ENCODE peak calls at places on chromosome 12, in four cellular contexts. T is IMR-90, E is H1, H is K562. L is an unnamed sample.

GRCh38 chr12:19093218-19093617 is 36.3 kb upstream of the PLEKHA5 start:
- DNase-seq in E (no peak), T (peak), H (no peak), L (no peak)

GRCh38 chr12:57044856-57045255 is 5.1 kb downstream of the MYO1A start:
- DNase-seq in H (no peak), E (no peak), T (peak), L (no peak)

GRCh38 chr12:67925551-67925950 is 63.7 kb upstream of the IFNG-AS1 start:
- DNase-seq in H (no peak), E (no peak), T (no peak), L (no peak)

GRCh38 chr12:75553398-75553797 is 42.0 kb upstream of the KRR1 start:
- DNase-seq in T (no peak), H (no peak), E (no peak), L (no peak)

GRCh38 chr12:13142747-13143146 is 39.3 kb upstream of the GSG1 start:
- DNase-seq in H (no peak), E (no peak), T (no peak), L (no peak)

GRCh38 chr12:124720019-124720686 is 143.5 kb downstream of the SCARB1 start:
- DNase-seq in H (no peak), T (peak), E (no peak), L (no peak)

GRCh38 chr12:68559984-68560822 is 50.5 kb upstream of the RAP1B start:
- DNase-seq in T (peak), H (no peak), E (no peak), L (no peak)

GRCh38 chr12:49131051-49131972 is at the start of gene TUBA1B:
- DNase-seq in E (peak), H (peak), T (peak), L (peak)

GRCh38 chr12:14545144-14546124 is 22.2 kb downstream of the PLBD1 start:
- DNase-seq in T (no peak), E (no peak), H (no peak), L (no peak)

GRCh38 chr12:121657305-121658008 is 12.0 kb downstream of the MORN3 start:
- DNase-seq in T (no peak), H (no peak), E (no peak), L (no peak)

GRCh38 chr12:120855823-120856589 is 48.2 kb downstream of the SPPL3 start:
- DNase-seq in H (no peak), T (no peak), E (no peak), L (no peak)

GRCh38 chr12:132429932-132430643 is 59.9 kb upstream of the FBRSL1 start:
- DNase-seq in H (peak), T (no peak), E (no peak), L (no peak)

GRCh38 chr12:57085999-57086950 is 2.6 kb upstream of the NAB2 start:
- DNase-seq in E (no peak), H (peak), T (peak), L (no peak)

DNA sequence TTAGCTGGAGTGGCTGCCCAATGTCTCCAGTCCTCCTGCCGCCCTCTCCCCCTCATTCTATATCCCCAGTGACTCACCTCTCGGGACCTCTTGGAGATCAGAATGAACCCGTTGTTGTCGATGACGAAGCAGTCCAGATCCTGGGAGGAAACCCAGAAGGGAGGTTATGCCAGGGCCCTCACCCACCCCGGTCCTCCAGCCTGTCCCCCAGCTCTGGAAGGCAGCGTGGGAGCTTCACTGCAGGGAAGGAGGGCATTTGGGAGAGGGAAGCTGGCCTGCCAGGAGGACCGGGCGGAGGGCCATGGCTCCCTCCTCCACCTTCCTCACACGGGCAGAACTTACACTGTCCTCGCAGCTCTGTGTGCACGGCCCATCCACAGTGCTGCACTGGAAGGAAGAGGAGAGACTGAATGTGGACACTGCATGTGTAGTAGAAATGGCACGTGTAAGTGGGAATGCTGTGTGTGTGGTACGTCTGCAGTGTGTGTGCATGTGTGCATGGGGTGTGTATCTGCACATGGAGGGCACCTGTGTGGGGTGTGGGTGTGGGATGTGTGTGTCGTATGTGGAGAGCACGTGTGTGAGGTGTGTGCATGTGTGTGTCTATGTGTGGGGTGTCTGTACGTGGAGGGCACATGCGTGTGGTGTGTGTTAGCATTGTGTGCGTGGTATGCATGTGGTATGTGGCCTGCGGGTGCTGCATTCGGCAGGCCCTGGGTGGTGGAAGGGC is 10.0 kb upstream of the LRTM2 start:
- DNase-seq in H (peak), E (no peak), T (peak), L (no peak)
- TF ChIP-seq CHD1 in H (no peak), E (no peak), T (no peak), L (no peak)

GRCh38 chr12:3129301-3130052 is 52.3 kb downstream of the TSPAN9 start:
- DNase-seq in T (peak), E (no peak), H (no peak), L (peak)

GRCh38 chr12:3128498-3129293 is 51.5 kb downstream of the TSPAN9 start:
- DNase-seq in H (no peak), E (no peak), T (no peak), L (no peak)

GRCh38 chr12:3127832-3128231 is 50.7 kb downstream of the TSPAN9 start:
- DNase-seq in H (no peak), E (no peak), T (peak), L (no peak)

GRCh38 chr12:3131129-3131528 is 54.0 kb downstream of the TSPAN9 start:
- DNase-seq in T (no peak), H (no peak), E (no peak), L (no peak)

DNA sequence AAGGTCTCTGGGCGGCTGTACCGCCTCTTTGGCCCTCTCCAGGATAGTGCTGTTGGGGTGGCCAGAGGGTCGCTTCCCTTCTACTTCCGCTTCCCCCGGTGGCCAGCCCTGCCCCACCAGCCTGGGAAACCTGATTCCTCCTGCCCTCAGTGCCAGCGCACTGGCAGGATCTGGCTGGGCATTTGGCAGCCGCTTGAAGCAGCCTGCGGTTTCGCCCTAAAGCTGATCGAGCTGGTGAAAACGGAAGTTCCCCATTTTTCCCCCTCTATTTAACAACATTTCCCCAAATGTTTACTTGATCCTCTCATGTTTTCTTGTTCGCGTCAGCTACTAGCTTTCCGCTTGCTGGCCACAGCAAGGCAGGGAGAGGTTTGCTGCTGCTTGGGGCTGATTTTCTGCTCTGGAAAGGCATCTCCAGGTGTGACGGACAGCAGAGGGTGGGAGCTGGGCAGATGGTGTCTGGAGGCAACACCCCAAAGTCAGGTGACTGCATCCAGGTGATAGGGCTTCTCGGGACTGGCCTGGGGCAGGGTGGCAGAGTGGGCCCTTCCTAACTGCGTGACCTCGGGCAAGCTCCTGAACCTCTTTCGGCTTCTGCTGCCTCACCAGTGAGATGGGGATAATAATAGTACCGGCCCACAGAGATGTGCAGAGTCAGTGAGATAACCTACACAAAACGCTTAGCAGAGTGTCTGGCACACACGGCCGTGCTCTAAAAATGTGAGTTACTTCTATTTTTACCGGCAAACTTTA is 53.0 kb downstream of the TSPAN9 start:
- DNase-seq in H (no peak), T (peak), E (no peak), L (no peak)
- TF ChIP-seq CHD1 in H (no peak), T (no peak), E (no peak), L (no peak)

GRCh38 chr12:24835377-24835776 is 113.5 kb downstream of the BCAT1 start:
- DNase-seq in H (no peak), E (no peak), T (no peak), L (no peak)

GRCh38 chr12:24833513-24833912 is 115.4 kb downstream of the BCAT1 start:
- DNase-seq in T (no peak), H (no peak), E (no peak), L (no peak)

GRCh38 chr12:24838531-24838950 is 110.4 kb downstream of the BCAT1 start:
- DNase-seq in E (no peak), H (no peak), T (peak), L (peak)

GRCh38 chr12:24840046-24840800 is 108.7 kb downstream of the BCAT1 start:
- DNase-seq in H (no peak), T (peak), E (no peak), L (no peak)

DNA sequence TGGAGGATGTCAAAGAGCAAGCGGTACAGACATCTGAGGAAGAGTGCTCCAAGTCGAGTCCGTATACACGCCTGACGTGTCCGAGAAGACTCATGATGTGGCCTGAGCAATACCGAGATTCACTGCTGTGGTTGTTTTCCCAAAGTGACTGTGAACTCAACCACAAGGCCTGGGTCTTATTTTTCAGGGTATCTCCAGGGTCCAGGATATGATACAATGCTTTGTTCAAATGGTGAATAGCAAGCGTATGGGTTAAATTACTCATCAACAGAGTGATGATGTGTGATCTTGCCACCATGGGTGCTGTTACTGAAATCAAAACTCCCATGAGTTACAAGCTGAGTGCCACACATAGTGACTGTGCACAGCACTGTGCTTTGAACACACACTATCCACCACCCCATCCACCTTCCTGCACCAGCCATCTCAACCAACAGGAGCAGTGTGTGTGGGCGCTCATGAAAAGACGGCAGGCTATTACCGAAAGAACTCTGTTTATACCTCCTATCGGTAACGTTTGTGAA is 109.6 kb downstream of the BCAT1 start:
- DNase-seq in E (no peak), T (no peak), H (no peak), L (peak)
- TF ChIP-seq CHD1 in E (no peak), T (no peak), H (no peak), L (peak)

GRCh38 chr12:64685605-64686004 is 73.6 kb downstream of the GNS start:
- DNase-seq in T (no peak), H (no peak), E (no peak), L (no peak)

GRCh38 chr12:64680235-64680634 is 69.9 kb downstream of the RASSF3 start:
- DNase-seq in E (no peak), T (no peak), H (peak), L (no peak)

GRCh38 chr12:64685076-64685475 is 74.1 kb downstream of the GNS start:
- DNase-seq in E (no peak), T (no peak), H (no peak), L (no peak)

GRCh38 chr12:64681200-64682052 is 71.1 kb downstream of the RASSF3 start:
- DNase-seq in T (no peak), E (no peak), H (no peak), L (no peak)

DNA sequence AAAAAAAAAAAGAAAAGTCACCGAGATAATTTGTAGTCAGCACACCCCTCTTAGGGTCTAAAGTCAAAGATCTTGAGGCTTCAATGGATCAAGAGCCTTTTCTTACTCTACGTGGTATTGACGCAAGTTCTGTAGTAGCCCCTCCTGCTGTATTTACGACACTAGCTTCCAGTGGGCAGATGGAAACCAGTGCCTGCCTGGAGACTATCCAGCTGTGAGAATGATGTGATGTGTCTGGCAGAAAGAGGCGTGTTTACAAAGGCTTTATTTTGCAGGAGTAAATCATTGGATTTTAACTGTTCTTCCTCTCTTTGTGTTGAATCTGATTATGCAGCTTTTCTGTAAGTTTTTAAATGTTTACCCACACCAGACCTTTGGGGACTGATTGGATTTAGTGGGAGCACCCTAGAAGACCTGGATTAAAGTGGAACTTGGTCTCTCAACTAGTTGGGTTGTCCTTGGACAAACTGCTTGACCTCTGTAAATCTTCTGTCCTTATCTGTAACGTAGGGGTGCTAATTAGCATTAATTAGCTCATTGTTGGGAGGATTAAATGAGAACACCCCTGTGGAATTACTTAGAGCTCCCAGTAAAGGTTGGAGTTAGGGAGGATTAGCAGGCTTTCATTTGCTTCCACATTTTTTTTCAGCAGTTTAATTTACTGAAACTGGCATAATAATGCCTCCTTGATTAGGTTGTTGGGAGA is 72.4 kb downstream of the RASSF3 start:
- DNase-seq in H (no peak), T (peak), E (no peak), L (no peak)
- TF ChIP-seq CHD1 in H (no peak), T (no peak), E (no peak), L (no peak)

GRCh38 chr12:92045852-92046251 is 99.8 kb downstream of the BTG1 start:
- DNase-seq in H (no peak), T (no peak), E (no peak), L (no peak)
- TF ChIP-seq CHD1 in H (no peak), T (no peak), E (no peak), L (no peak)

GRCh38 chr12:97560766-97561165 is 98.2 kb downstream of the RMST start:
- DNase-seq in T (no peak), H (no peak), E (no peak), L (no peak)
- TF ChIP-seq CHD1 in T (no peak), H (no peak), E (no peak), L (no peak)

GRCh38 chr12:123131291-123131831 is 19.5 kb downstream of the PITPNM2 start:
- DNase-seq in H (no peak), E (no peak), T (no peak), L (no peak)
- TF ChIP-seq CHD1 in H (no peak), E (no peak), T (no peak), L (no peak)

GRCh38 chr12:97465012-97465345 is 2.4 kb downstream of the RMST start:
- DNase-seq in H (no peak), T (no peak), E (peak), L (no peak)

GRCh38 chr12:97464241-97465011 is 1.8 kb downstream of the RMST start:
- DNase-seq in E (peak), H (no peak), T (no peak), L (no peak)
- TF ChIP-seq CHD1 in E (no peak), H (no peak), T (no peak), L (no peak)